ENCODE peak calls at places on chromosomes 7 and 10, in seven cellular contexts. B, I, J, O, H, P and Z are unnamed samples.
A peak's percentile ranks its signal among the peaks of the same experiment; 100 is the strongest.

GRCh38 chr10:103665439-103665838 is 171.9 kb downstream of the NEURL1 start:
- DNase-seq in P (no peak), H (no peak), O (no peak), I (no peak), J (no peak), B (no peak), Z (no peak)

GRCh38 chr10:112360308-112361270 is 13.3 kb upstream of the ACSL5 start:
- DNase-seq in I (no peak), H (no peak), J (peak; percentile 68), O (no peak), B (peak; percentile 73), P (no peak), Z (no peak)

GRCh38 chr7:41820117-41820671 is 117.3 kb upstream of the INHBA start:
- DNase-seq in J (no peak), O (no peak), P (no peak), H (no peak), B (no peak), I (no peak), Z (no peak)

GRCh38 chr7:122304996-122305421 is 459 bp upstream of the FEZF1 start:
- DNase-seq in I (no peak), B (peak; percentile 13), H (no peak), P (no peak), J (no peak), O (no peak), Z (no peak)

GRCh38 chr10:28127881-28128280 is 129.0 kb upstream of the ODAD2 start:
- DNase-seq in P (no peak), H (no peak), B (peak; percentile 31), O (no peak), J (no peak), I (no peak), Z (no peak)

GRCh38 chr7:16492513-16493062 is 27.1 kb upstream of the SOSTDC1 start:
- DNase-seq in H (no peak), J (no peak), O (no peak), B (peak; percentile 54), P (no peak), I (no peak), Z (no peak)

GRCh38 chr7:69657331-69657730 is 59.1 kb downstream of the AUTS2 start:
- DNase-seq in H (no peak), O (no peak), P (no peak), J (no peak), B (no peak), I (no peak), Z (no peak)

GRCh38 chr10:70481831-70482530 is 3.4 kb downstream of the PALD1 start:
- DNase-seq in H (no peak), I (no peak), O (no peak), B (no peak), J (no peak), P (no peak), Z (no peak)

GRCh38 chr10:119281581-119282071 is 74.3 kb downstream of the GRK5 start:
- DNase-seq in P (no peak), I (no peak), J (no peak), B (no peak), H (no peak), O (no peak), Z (no peak)

GRCh38 chr10:93859049-93859655 is 34.6 kb upstream of the SLC35G1 start:
- DNase-seq in O (no peak), J (no peak), B (peak; percentile 12), H (no peak), P (no peak), I (no peak), Z (no peak)

GRCh38 chr10:122251459-122252255 is 19.4 kb upstream of the BTBD16 start:
- DNase-seq in P (no peak), J (no peak), I (no peak), B (no peak), H (no peak), O (no peak), Z (no peak)

GRCh38 chr10:58608826-58609225 is 96.2 kb downstream of the BICC1 start:
- DNase-seq in I (no peak), B (no peak), O (no peak), P (no peak), J (no peak), H (no peak), Z (no peak)

GRCh38 chr7:150934045-150934766 is 43.9 kb downstream of the KCNH2 start:
- DNase-seq in H (no peak), B (no peak), P (no peak), I (no peak), O (no peak), J (no peak), Z (no peak)